ENCODE peak calls at places on chromosomes 13 and 19, in seven cellular contexts. One of them, this sample, is unnamed.

GRCh38 chr19:46639356-46640061 is 3.5 kb upstream of the GNG8 start:
- DNase-seq in T-helper 1 cell: no peak
- DNase-seq in ureter: peak
- DNase-seq in stimulated activated CD4-positive, alpha-beta T cell treated with anti-CD3 and anti-CD28 coated beads, Interleukin-4, amount 100 ng/mL, for 4 hours: no peak
- DNase-seq in NCI-H2107: no peak
- DNase-seq in adrenal gland: peak
- DNase-seq in occipital lobe: no peak
- DNase-seq in this sample: no peak

GRCh38 chr13:103039183-103039582 is 27.0 kb downstream of the SLC10A2 start:
- DNase-seq in T-helper 1 cell: no peak
- DNase-seq in ureter: no peak
- DNase-seq in stimulated activated CD4-positive, alpha-beta T cell treated with anti-CD3 and anti-CD28 coated beads, Interleukin-4, amount 100 ng/mL, for 4 hours: no peak
- DNase-seq in NCI-H2107: no peak
- DNase-seq in adrenal gland: no peak
- DNase-seq in occipital lobe: no peak
- DNase-seq in this sample: no peak

GRCh38 chr19:6654347-6655310 is 15.3 kb downstream of the TNFSF14 start:
- DNase-seq in T-helper 1 cell: no peak
- DNase-seq in ureter: no peak
- DNase-seq in stimulated activated CD4-positive, alpha-beta T cell treated with anti-CD3 and anti-CD28 coated beads, Interleukin-4, amount 100 ng/mL, for 4 hours: peak
- DNase-seq in NCI-H2107: no peak
- DNase-seq in adrenal gland: no peak
- DNase-seq in occipital lobe: no peak
- DNase-seq in this sample: peak

GRCh38 chr19:42528354-42529247 is at the start of gene CEACAM1:
- DNase-seq in T-helper 1 cell: peak
- DNase-seq in ureter: peak
- DNase-seq in stimulated activated CD4-positive, alpha-beta T cell treated with anti-CD3 and anti-CD28 coated beads, Interleukin-4, amount 100 ng/mL, for 4 hours: peak
- DNase-seq in NCI-H2107: peak
- DNase-seq in adrenal gland: peak
- DNase-seq in occipital lobe: no peak
- DNase-seq in this sample: peak

GRCh38 chr13:105333416-105333815 is 1202.0 kb downstream of the EFNB2 start:
- DNase-seq in T-helper 1 cell: no peak
- DNase-seq in ureter: no peak
- DNase-seq in stimulated activated CD4-positive, alpha-beta T cell treated with anti-CD3 and anti-CD28 coated beads, Interleukin-4, amount 100 ng/mL, for 4 hours: no peak
- DNase-seq in NCI-H2107: no peak
- DNase-seq in adrenal gland: no peak
- DNase-seq in occipital lobe: no peak
- DNase-seq in this sample: no peak

GRCh38 chr13:112067121-112067741 is at the start of gene SOX1:
- DNase-seq in T-helper 1 cell: no peak
- DNase-seq in ureter: no peak
- DNase-seq in stimulated activated CD4-positive, alpha-beta T cell treated with anti-CD3 and anti-CD28 coated beads, Interleukin-4, amount 100 ng/mL, for 4 hours: no peak
- DNase-seq in NCI-H2107: no peak
- DNase-seq in adrenal gland: no peak
- DNase-seq in occipital lobe: no peak
- DNase-seq in this sample: no peak

GRCh38 chr13:113897161-113897560 is 33.3 kb upstream of the GAS6 start:
- DNase-seq in T-helper 1 cell: no peak
- DNase-seq in ureter: peak
- DNase-seq in stimulated activated CD4-positive, alpha-beta T cell treated with anti-CD3 and anti-CD28 coated beads, Interleukin-4, amount 100 ng/mL, for 4 hours: no peak
- DNase-seq in NCI-H2107: no peak
- DNase-seq in adrenal gland: no peak
- DNase-seq in occipital lobe: no peak
- DNase-seq in this sample: no peak

GRCh38 chr19:38737921-38738731 is 6.1 kb downstream of the CAPN12 start:
- DNase-seq in T-helper 1 cell: no peak
- DNase-seq in ureter: no peak
- DNase-seq in stimulated activated CD4-positive, alpha-beta T cell treated with anti-CD3 and anti-CD28 coated beads, Interleukin-4, amount 100 ng/mL, for 4 hours: no peak
- DNase-seq in NCI-H2107: no peak
- DNase-seq in adrenal gland: peak
- DNase-seq in occipital lobe: no peak
- DNase-seq in this sample: no peak

GRCh38 chr13:31167490-31167889 is 5.8 kb upstream of the HSPH1 start:
- DNase-seq in T-helper 1 cell: no peak
- DNase-seq in ureter: no peak
- DNase-seq in stimulated activated CD4-positive, alpha-beta T cell treated with anti-CD3 and anti-CD28 coated beads, Interleukin-4, amount 100 ng/mL, for 4 hours: no peak
- DNase-seq in NCI-H2107: no peak
- DNase-seq in adrenal gland: no peak
- DNase-seq in occipital lobe: no peak
- DNase-seq in this sample: no peak

GRCh38 chr19:13160557-13160956 is 10.3 kb downstream of the IER2 start:
- DNase-seq in T-helper 1 cell: no peak
- DNase-seq in ureter: no peak
- DNase-seq in stimulated activated CD4-positive, alpha-beta T cell treated with anti-CD3 and anti-CD28 coated beads, Interleukin-4, amount 100 ng/mL, for 4 hours: no peak
- DNase-seq in NCI-H2107: no peak
- DNase-seq in adrenal gland: peak
- DNase-seq in occipital lobe: no peak
- DNase-seq in this sample: no peak

GRCh38 chr19:29268103-29268502 is 55.2 kb upstream of the UQCRFS1 start:
- DNase-seq in T-helper 1 cell: no peak
- DNase-seq in ureter: no peak
- DNase-seq in stimulated activated CD4-positive, alpha-beta T cell treated with anti-CD3 and anti-CD28 coated beads, Interleukin-4, amount 100 ng/mL, for 4 hours: no peak
- DNase-seq in NCI-H2107: no peak
- DNase-seq in adrenal gland: no peak
- DNase-seq in occipital lobe: no peak
- DNase-seq in this sample: no peak

GRCh38 chr19:306151-306900 is 15.1 kb upstream of the PLPP2 start:
- DNase-seq in T-helper 1 cell: no peak
- DNase-seq in ureter: no peak
- DNase-seq in stimulated activated CD4-positive, alpha-beta T cell treated with anti-CD3 and anti-CD28 coated beads, Interleukin-4, amount 100 ng/mL, for 4 hours: no peak
- DNase-seq in NCI-H2107: no peak
- DNase-seq in adrenal gland: no peak
- DNase-seq in occipital lobe: no peak
- DNase-seq in this sample: no peak

GRCh38 chr19:29299416-29300380 is 86.7 kb upstream of the UQCRFS1 start:
- DNase-seq in T-helper 1 cell: no peak
- DNase-seq in ureter: no peak
- DNase-seq in stimulated activated CD4-positive, alpha-beta T cell treated with anti-CD3 and anti-CD28 coated beads, Interleukin-4, amount 100 ng/mL, for 4 hours: no peak
- DNase-seq in NCI-H2107: no peak
- DNase-seq in adrenal gland: no peak
- DNase-seq in occipital lobe: no peak
- DNase-seq in this sample: no peak

GRCh38 chr13:68378294-68378693 is 1148.2 kb upstream of the PCDH9 start:
- DNase-seq in T-helper 1 cell: no peak
- DNase-seq in ureter: no peak
- DNase-seq in stimulated activated CD4-positive, alpha-beta T cell treated with anti-CD3 and anti-CD28 coated beads, Interleukin-4, amount 100 ng/mL, for 4 hours: no peak
- DNase-seq in NCI-H2107: no peak
- DNase-seq in adrenal gland: no peak
- DNase-seq in occipital lobe: no peak
- DNase-seq in this sample: no peak

GRCh38 chr13:114282143-114282685 is 813 bp downstream of the UPF3A start:
- DNase-seq in T-helper 1 cell: no peak
- DNase-seq in ureter: peak
- DNase-seq in stimulated activated CD4-positive, alpha-beta T cell treated with anti-CD3 and anti-CD28 coated beads, Interleukin-4, amount 100 ng/mL, for 4 hours: peak
- DNase-seq in NCI-H2107: no peak
- DNase-seq in adrenal gland: peak
- DNase-seq in occipital lobe: no peak
- DNase-seq in this sample: peak

GRCh38 chr19:2140193-2140545 is 11.2 kb downstream of the AP3D1 start:
- DNase-seq in T-helper 1 cell: no peak
- DNase-seq in ureter: no peak
- DNase-seq in stimulated activated CD4-positive, alpha-beta T cell treated with anti-CD3 and anti-CD28 coated beads, Interleukin-4, amount 100 ng/mL, for 4 hours: no peak
- DNase-seq in NCI-H2107: no peak
- DNase-seq in adrenal gland: no peak
- DNase-seq in occipital lobe: no peak
- DNase-seq in this sample: no peak

GRCh38 chr13:20359335-20359734 is 127.2 kb upstream of the GJB6 start:
- DNase-seq in T-helper 1 cell: no peak
- DNase-seq in ureter: no peak
- DNase-seq in stimulated activated CD4-positive, alpha-beta T cell treated with anti-CD3 and anti-CD28 coated beads, Interleukin-4, amount 100 ng/mL, for 4 hours: no peak
- DNase-seq in NCI-H2107: no peak
- DNase-seq in adrenal gland: no peak
- DNase-seq in occipital lobe: no peak
- DNase-seq in this sample: no peak